ENCODE peak calls at places on chromosomes 4 and X, in eight cellular contexts. Q is AG10803; V is HFFc6; W is sigmoid colon; S is right lobe of liver; F is nephron progenitor cell; C is activated CD8-positive, alpha-beta T cell treated with anti-CD3 and anti-CD28 coated beads for 36 hours; U is A549. G is an unnamed sample.

GRCh38 chr4:184310881-184311709 is 93.4 kb upstream of the ENPP6 start:
- DNase-seq in W (no peak), V (no peak), C (no peak), U (no peak), Q (no peak), S (peak), F (no peak), G (no peak)

GRCh38 chr4:3809451-3810110 is 43.4 kb downstream of the ADRA2C start:
- DNase-seq in F (no peak), S (peak), W (no peak), V (no peak), U (no peak), Q (no peak), C (no peak), G (no peak)

GRCh38 chrX:145813081-145813480 is 4.5 kb upstream of the SLITRK2 start:
- DNase-seq in S (no peak), C (no peak), V (no peak), Q (no peak), U (no peak), F (no peak), W (no peak), G (no peak)

GRCh38 chrX:107686026-107686425 is 57.7 kb downstream of the PRPS1 start:
- DNase-seq in S (no peak), U (no peak), Q (no peak), W (no peak), C (no peak), V (no peak), F (no peak), G (no peak)

GRCh38 chr4:6875431-6875831 is 34.2 kb upstream of the TBC1D14 start:
- DNase-seq in V (no peak), C (no peak), W (no peak), F (no peak), Q (peak), U (no peak), S (no peak), G (no peak)

GRCh38 chr4:7402526-7402925 is 32.2 kb downstream of the PSAPL1 start:
- DNase-seq in U (no peak), F (no peak), V (no peak), W (no peak), S (no peak), Q (no peak), C (no peak), G (no peak)

GRCh38 chr4:53592128-53592527 is 842 bp upstream of the LNX1 start:
- DNase-seq in F (no peak), Q (no peak), V (no peak), W (no peak), S (no peak), C (no peak), U (no peak), G (no peak)

GRCh38 chr4:66571145-66571544 is 900.9 kb upstream of the EPHA5 start:
- DNase-seq in Q (no peak), W (no peak), C (no peak), V (no peak), U (no peak), S (no peak), F (no peak), G (no peak)

GRCh38 chr4:34108456-34108855 is 2135.9 kb downstream of the ARAP2 start:
- DNase-seq in C (no peak), W (no peak), U (no peak), F (no peak), S (no peak), Q (peak), V (no peak), G (no peak)

GRCh38 chr4:77582151-77582550 is 23.5 kb upstream of the CXCL13 start:
- DNase-seq in W (no peak), Q (no peak), U (no peak), F (no peak), S (no peak), V (no peak), C (no peak), G (no peak)

GRCh38 chr4:71187399-71188196 is 151.2 kb upstream of the SLC4A4 start:
- DNase-seq in W (peak), V (peak), Q (peak), S (peak), U (peak), F (peak), C (peak), G (peak)

GRCh38 chr4:40140206-40140605 is 56.6 kb upstream of the RHOH start:
- DNase-seq in W (no peak), U (no peak), V (no peak), Q (no peak), C (no peak), F (no peak), S (no peak), G (no peak)

GRCh38 chr4:8472166-8472688 is 31.6 kb downstream of the TRMT44 start:
- DNase-seq in W (no peak), U (no peak), Q (no peak), F (peak), S (no peak), C (no peak), V (no peak), G (no peak)
- TF ChIP-seq CTCF in W (no peak), U (no peak), Q (no peak), F (no peak), S (no peak), C (no peak), V (no peak), G (no peak)

GRCh38 chrX:132068405-132068804 is 45.3 kb downstream of the STK26 start:
- DNase-seq in C (no peak), U (no peak), V (no peak), Q (no peak), F (no peak), S (no peak), W (no peak), G (no peak)

DNA sequence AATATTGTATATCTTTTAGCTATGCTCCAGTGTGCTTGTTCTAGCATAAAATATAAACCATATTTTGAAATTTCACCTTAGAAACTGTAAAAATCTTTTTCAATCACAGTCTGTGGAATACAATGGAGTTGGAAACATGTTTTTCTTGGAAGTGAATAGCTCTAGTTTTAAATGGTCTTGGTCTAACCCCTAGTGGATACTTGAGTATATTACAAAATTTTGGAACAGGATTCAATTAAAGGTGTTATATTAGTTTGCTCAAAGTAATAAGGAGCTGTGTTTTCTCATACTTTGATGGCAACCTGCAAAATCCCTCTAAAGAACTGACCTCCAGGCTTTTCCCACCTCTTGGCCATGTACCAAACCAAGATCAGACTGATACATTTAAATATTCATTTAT is 48.2 kb downstream of the STK26 start:
- DNase-seq in S (no peak), V (no peak), Q (peak), W (no peak), U (peak), F (no peak), C (no peak), G (no peak)
- TF ChIP-seq CTCF in S (peak), V (peak), Q (peak), W (no peak), U (peak), F (no peak), C (peak), G (peak)

DNA sequence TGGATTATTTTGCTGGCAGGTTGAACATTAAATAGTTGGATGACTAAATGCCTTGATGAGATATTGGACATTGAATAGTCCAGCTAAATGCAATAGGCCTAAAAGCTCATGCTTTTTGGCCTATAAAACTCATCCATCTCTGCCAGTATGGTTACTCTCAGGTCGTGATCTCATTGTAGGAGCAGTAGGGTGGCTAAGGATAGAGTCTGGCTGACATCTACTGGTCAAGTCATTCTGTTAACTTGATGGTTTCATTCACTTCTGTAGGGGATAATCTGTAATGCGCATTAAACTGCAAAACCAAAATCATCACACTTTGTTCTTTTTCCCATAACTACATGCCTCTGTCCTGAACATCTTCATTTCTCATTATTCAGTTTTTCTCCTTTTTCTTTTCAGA is 227.0 kb downstream of the DKK2 start:
- DNase-seq in S (no peak), Q (peak), W (no peak), V (peak), F (no peak), C (no peak), U (peak), G (no peak)
- TF ChIP-seq CTCF in S (no peak), Q (peak), W (peak), V (peak), F (peak), C (no peak), U (peak), G (peak)

GRCh38 chrX:9604111-9604907 is 139.5 kb downstream of the TBL1X start:
- DNase-seq in U (no peak), V (no peak), C (no peak), W (no peak), S (peak), F (no peak), Q (peak), G (no peak)
- TF ChIP-seq CTCF in U (no peak), V (no peak), C (no peak), W (no peak), S (no peak), F (no peak), Q (no peak), G (no peak)

GRCh38 chr4:106530034-106530361 is 161.4 kb upstream of the GIMD1 start:
- DNase-seq in F (no peak), C (no peak), S (no peak), Q (peak), V (no peak), U (no peak), W (no peak), G (no peak)
- TF ChIP-seq CTCF in F (no peak), C (no peak), S (no peak), Q (no peak), V (no peak), U (no peak), W (no peak), G (no peak)

DNA sequence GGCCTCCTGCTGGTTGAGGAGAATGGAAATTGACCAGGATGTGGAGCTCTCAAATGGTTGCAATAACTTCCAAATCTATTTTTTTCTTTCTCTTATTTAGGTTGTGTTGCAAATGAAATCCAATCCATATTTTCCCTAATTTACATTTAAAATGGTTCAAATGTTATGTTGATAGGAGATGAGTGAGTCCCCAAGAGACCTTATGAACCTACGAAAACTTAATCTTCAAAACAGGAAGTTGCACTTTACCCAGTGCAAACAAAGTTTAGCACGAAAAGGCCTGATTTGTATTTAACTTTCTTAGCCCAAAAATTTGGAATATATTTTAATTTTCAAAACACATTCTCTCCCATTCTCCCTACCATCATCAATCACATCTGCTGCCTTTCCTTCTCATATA is 59.3 kb upstream of the NDP start:
- DNase-seq in S (no peak), U (no peak), V (no peak), Q (no peak), C (no peak), F (no peak), W (no peak), G (no peak)
- TF ChIP-seq CTCF in S (no peak), U (no peak), V (no peak), Q (no peak), C (no peak), F (no peak), W (no peak), G (no peak)

G was measured in GM06990.